ENCODE peak calls at places on chromosomes 11 and 22, in seven cellular contexts. L is IMR-90, K is SK-N-SH, M is right lobe of liver, Y is tibial nerve, J is mesenchymal stem cell, V is adrenal gland. E is an unnamed sample.

GRCh38 chr11:115974703-115975102 is 470.5 kb upstream of the CADM1 start:
- DNase-seq in L (no peak), M (no peak), V (no peak), K (no peak), Y (no peak), J (no peak), E (no peak)

GRCh38 chr11:65491614-65492386 is 7.0 kb upstream of the MALAT1 start:
- DNase-seq in J (peak; percentile 98), M (peak; percentile 71), Y (peak; percentile 73), K (no peak), V (peak; percentile 87), L (peak; percentile 98), E (peak; percentile 79)

GRCh38 chr11:114796954-114797721 is 118.8 kb downstream of the NXPE2 start:
- DNase-seq in L (no peak), V (no peak), J (peak; percentile 13), K (no peak), Y (no peak), M (no peak), E (no peak)

GRCh38 chr11:67999704-68000103 is 4.2 kb downstream of the UNC93B1 start:
- DNase-seq in M (no peak), V (no peak), J (no peak), Y (no peak), K (peak; percentile 4), L (no peak), E (no peak)

GRCh38 chr11:119166368-119167076 is 2.0 kb upstream of the NLRX1 start:
- DNase-seq in M (no peak), Y (no peak), V (no peak), K (no peak), L (peak; percentile 51), J (peak; percentile 51), E (no peak)

GRCh38 chr11:116267146-116267545 is 505.6 kb downstream of the BUD13 start:
- DNase-seq in J (no peak), M (no peak), Y (no peak), L (no peak), K (no peak), V (no peak), E (no peak)

GRCh38 chr11:46272816-46273427 is 4.5 kb upstream of the CREB3L1 start:
- DNase-seq in V (peak; percentile 48), Y (peak; percentile 45), L (peak; percentile 76), J (peak; percentile 65), M (no peak), K (no peak), E (peak; percentile 77)

GRCh38 chr11:122137081-122137793 is 21.2 kb upstream of the BLID start:
- DNase-seq in Y (no peak), J (peak; percentile 93), V (no peak), M (no peak), K (no peak), L (peak; percentile 96), E (no peak)

GRCh38 chr22:27435839-27436581 is 365.5 kb downstream of the MN1 start:
- DNase-seq in J (peak; percentile 27), K (peak; percentile 78), L (peak; percentile 65), Y (no peak), V (no peak), M (no peak), E (peak; percentile 74)

GRCh38 chr22:33918676-33919590 is 1.3 kb downstream of the LARGE1 start:
- DNase-seq in K (no peak), V (no peak), J (peak; percentile 55), Y (no peak), M (no peak), L (peak; percentile 45), E (no peak)

GRCh38 chr22:35312198-35313059 is 12.7 kb downstream of the TOM1 start:
- DNase-seq in J (no peak), L (peak; percentile 82), K (no peak), V (peak; percentile 17), M (peak; percentile 78), Y (no peak), E (no peak)

GRCh38 chr11:7672276-7672959 is 882 bp downstream of the CYB5R2 start:
- DNase-seq in M (peak; percentile 77), L (no peak), J (no peak), K (no peak), Y (no peak), V (no peak), E (no peak)

GRCh38 chr11:7905549-7905948 is 25.5 kb downstream of the OR10A6 start:
- DNase-seq in Y (no peak), V (no peak), M (no peak), L (no peak), K (no peak), J (no peak), E (no peak)

GRCh38 chr11:90373971-90374370 is 151.1 kb upstream of the CHORDC1 start:
- DNase-seq in V (no peak), M (no peak), K (no peak), L (no peak), J (no peak), Y (no peak), E (no peak)

GRCh38 chr11:111954154-111954553 is 17.0 kb downstream of the DIXDC1 start:
- DNase-seq in J (no peak), Y (no peak), V (no peak), M (no peak), K (no peak), L (no peak), E (no peak)

GRCh38 chr11:56396047-56396446 is 16.4 kb upstream of the OR5AL1 start:
- DNase-seq in L (no peak), M (no peak), K (no peak), Y (no peak), V (no peak), J (no peak), E (no peak)

GRCh38 chr11:114230031-114230430 is 66.2 kb upstream of the NNMT start:
- DNase-seq in M (no peak), V (no peak), K (no peak), J (no peak), Y (no peak), L (no peak), E (no peak)

GRCh38 chr22:25903294-25903693 is 161.3 kb downstream of the MYO18B start:
- DNase-seq in V (no peak), K (peak; percentile 24), L (no peak), Y (no peak), J (no peak), M (no peak), E (no peak)

GRCh38 chr11:84117394-84117793 is 831.2 kb upstream of the CCDC90B start:
- DNase-seq in K (no peak), J (peak; percentile 24), L (peak; percentile 16), M (no peak), Y (no peak), V (no peak), E (no peak)

GRCh38 chr11:64070301-64070656 is 34.5 kb downstream of the FLRT1 start:
- DNase-seq in Y (no peak), J (no peak), M (no peak), V (no peak), K (no peak), L (no peak), E (no peak)

GRCh38 chr11:66543263-66544107 is 2.4 kb downstream of the ZDHHC24 start:
- DNase-seq in Y (no peak), J (peak; percentile 69), L (peak; percentile 57), K (peak; percentile 82), V (peak; percentile 45), M (peak; percentile 65), E (peak; percentile 28)

GRCh38 chr11:119697882-119698281 is 31.1 kb downstream of the NECTIN1 start:
- DNase-seq in Y (no peak), V (no peak), K (no peak), L (no peak), J (no peak), M (no peak), E (no peak)

GRCh38 chr11:64355078-64355940 is 3.7 kb upstream of the RPS6KA4 start:
- DNase-seq in K (peak; percentile 89), V (peak; percentile 87), M (peak; percentile 82), Y (peak; percentile 50), J (peak; percentile 88), L (peak; percentile 77), E (peak; percentile 77)

DNA sequence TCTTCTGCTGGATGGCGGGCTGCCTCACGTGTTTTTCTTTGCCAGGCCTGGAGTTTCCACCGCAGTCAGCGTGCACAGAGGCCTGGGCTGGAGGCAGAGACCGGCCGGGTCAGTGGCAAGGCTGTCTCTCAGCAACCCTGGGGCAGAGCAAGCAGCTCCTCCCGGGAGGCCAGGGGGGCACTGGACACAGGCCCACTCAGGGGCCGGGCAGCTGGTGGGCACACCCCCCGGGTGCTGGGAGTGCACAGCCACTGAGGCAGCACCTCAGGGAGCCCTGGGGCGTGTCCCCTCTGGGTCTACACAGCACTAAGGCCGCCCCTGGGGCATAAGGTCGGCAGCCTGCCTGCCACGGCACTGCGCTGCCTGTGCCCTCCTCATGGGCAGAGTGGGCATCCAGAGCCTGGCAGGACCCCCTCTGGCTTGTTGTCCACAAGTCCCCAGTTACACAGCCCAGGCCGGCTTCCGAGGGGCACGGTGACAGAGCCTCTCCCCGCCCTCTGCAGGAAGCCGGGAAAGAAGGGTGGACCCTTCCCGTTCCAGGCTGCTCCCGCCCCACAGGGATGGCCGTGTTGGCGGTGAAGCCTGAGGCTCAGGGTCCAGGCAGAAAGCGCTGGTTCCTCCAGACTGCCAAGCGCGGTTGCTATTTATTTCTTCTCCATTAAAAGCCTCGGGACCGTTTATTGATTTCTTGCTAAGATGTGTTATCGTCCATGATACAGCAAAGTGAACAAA is 18.5 kb upstream of the TH start:
- DNase-seq in L (no peak), J (no peak), M (no peak), Y (no peak), V (no peak), K (no peak), E (no peak)
- H3K27ac ChIP-seq in L (no peak overlapping the region), J (no peak overlapping the region), M (no peak overlapping the region), Y (no peak overlapping the region), V (no peak overlapping the region), K (no peak overlapping the region), E (no peak overlapping the region)

DNA sequence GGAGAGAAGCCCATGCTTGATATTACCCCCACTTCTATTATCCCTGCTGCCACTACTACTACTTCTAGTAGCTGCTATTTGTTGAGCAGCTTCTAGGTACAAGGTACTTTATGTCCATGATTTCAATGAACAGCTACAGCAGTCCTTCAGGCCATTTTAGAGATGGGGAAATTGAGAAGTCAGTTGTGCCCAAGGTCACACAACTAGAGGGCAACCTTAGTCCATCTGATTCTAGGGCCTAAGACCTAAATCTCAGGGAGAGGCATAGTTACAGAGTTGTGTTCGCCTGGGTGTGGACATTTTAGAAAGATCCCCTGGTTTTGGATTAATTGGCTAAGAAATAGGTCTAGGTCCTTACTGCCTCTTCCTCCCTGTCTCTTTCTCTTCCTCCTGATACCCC is 52.3 kb downstream of the MICAL2 start:
- DNase-seq in V (no peak), J (no peak), M (no peak), Y (no peak), K (no peak), L (no peak), E (no peak)
- H3K4me1 ChIP-seq in V (no peaks in the 10 kb centered on the region), J (peaks cover 53% of the 10 kb centered on the region), M (no peaks in the 10 kb centered on the region), Y (peaks cover 37% of the 10 kb centered on the region), K (peaks cover 77% of the 10 kb centered on the region), L (peaks cover 54% of the 10 kb centered on the region), E (peaks cover 97% of the 10 kb centered on the region)

GRCh38 chr22:49021926-49022815 is 805.5 kb downstream of the BRD1 start:
- DNase-seq in J (no peak), K (no peak), L (no peak), V (no peak), M (peak; percentile 36), Y (no peak), E (peak; percentile 3)
- H3K9me3 ChIP-seq in J (no peaks in the 10 kb centered on the region), K (no peaks in the 10 kb centered on the region), L (peaks cover 64% of the 10 kb centered on the region), V (no peaks in the 10 kb centered on the region), M (no peaks in the 10 kb centered on the region), Y (no peaks in the 10 kb centered on the region), E (no peaks in the 10 kb centered on the region)

GRCh38 chr22:29277927-29278326 is 9.9 kb downstream of the EWSR1 start:
- DNase-seq in V (no peak), J (no peak), M (no peak), K (no peak), L (no peak), Y (no peak), E (no peak)
- H3K27ac ChIP-seq in V (no peak overlapping the region), J (no peak overlapping the region), M (no peak overlapping the region), K (no peak overlapping the region), L (no peak overlapping the region), Y (no peak overlapping the region), E (no peak overlapping the region)